ENCODE peak calls at places on chromosome 16, in ten cellular contexts. O is posterior cingulate gyrus; P is stimulated activated naive CD4-positive, alpha-beta T cell treated with Interleukin-2 at 50 U/mL for 16 hours; R is PC-3; I is GM23338; U is EL; F is foreskin fibroblast; Q is T-helper 17 cell; W is activated naive CD4-positive, alpha-beta T cell treated with Interleukin-2 at 50 U/mL for 16 hours; A is iris pigment epithelial cell. L is an unnamed sample.

GRCh38 chr16:2447920-2448583 is 11.9 kb upstream of the TEDC2 start:
- DNase-seq in O (no peak), P (no peak), R (no peak), I (no peak), U (peak), F (no peak), Q (no peak), W (no peak), A (peak), L (peak)

GRCh38 chr16:80015566-80015965 is 415.0 kb upstream of the MAF start:
- DNase-seq in O (no peak), P (no peak), R (no peak), I (no peak), U (peak), F (no peak), Q (no peak), W (no peak), A (peak), L (peak)

GRCh38 chr16:47461598-47462266 is 601 bp downstream of the PHKB start:
- DNase-seq in O (peak), P (no peak), R (peak), I (peak), U (peak), F (peak), Q (no peak), W (peak), A (peak), L (peak)

GRCh38 chr16:29743827-29744531 is 1.8 kb downstream of the C16orf54 start:
- DNase-seq in O (no peak), P (peak), R (no peak), I (peak), U (no peak), F (no peak), Q (peak), W (peak), A (no peak), L (no peak)

GRCh38 chr16:78543066-78543465 is 443.6 kb downstream of the WWOX start:
- DNase-seq in O (no peak), P (no peak), R (no peak), I (no peak), U (no peak), F (no peak), Q (no peak), W (no peak), A (no peak), L (no peak)

GRCh38 chr16:22240023-22240697 is 34.1 kb downstream of the EEF2K start:
- DNase-seq in O (no peak), P (no peak), R (no peak), I (no peak), U (no peak), F (no peak), Q (no peak), W (no peak), A (peak), L (no peak)

GRCh38 chr16:2671741-2672140 is 10.6 kb upstream of the KCTD5 start:
- DNase-seq in O (no peak), P (no peak), R (no peak), I (no peak), U (no peak), F (no peak), Q (no peak), W (no peak), A (no peak), L (no peak)

GRCh38 chr16:57278494-57278893 is 6.0 kb downstream of the PLLP start:
- DNase-seq in O (no peak), P (no peak), R (no peak), I (no peak), U (no peak), F (no peak), Q (no peak), W (no peak), A (no peak), L (no peak)

GRCh38 chr16:70610273-70611223 is 35.8 kb upstream of the IL34 start:
- DNase-seq in O (no peak), P (no peak), R (no peak), I (no peak), U (no peak), F (no peak), Q (no peak), W (no peak), A (no peak), L (no peak)

GRCh38 chr16:57479422-57480126 is 6.7 kb downstream of the DOK4 start:
- DNase-seq in O (no peak), P (no peak), R (no peak), I (peak), U (peak), F (peak), Q (no peak), W (no peak), A (peak), L (peak)

GRCh38 chr16:89495121-89495520 is 4.8 kb upstream of the ANKRD11 start:
- DNase-seq in O (no peak), P (no peak), R (peak), I (no peak), U (peak), F (peak), Q (no peak), W (no peak), A (peak), L (peak)

GRCh38 chr16:17518441-17518840 is 47.7 kb upstream of the XYLT1 start:
- DNase-seq in O (no peak), P (no peak), R (no peak), I (no peak), U (peak), F (peak), Q (no peak), W (no peak), A (peak), L (no peak)

GRCh38 chr16:31181102-31181830 is 1.3 kb downstream of the FUS start:
- DNase-seq in O (no peak), P (no peak), R (peak), I (no peak), U (peak), F (peak), Q (no peak), W (peak), A (peak), L (no peak)

GRCh38 chr16:20901068-20901440 is 483 bp downstream of the LYRM1 start:
- DNase-seq in O (peak), P (no peak), R (no peak), I (peak), U (no peak), F (no peak), Q (no peak), W (no peak), A (no peak), L (no peak)

GRCh38 chr16:4071686-4072561 is 44.3 kb downstream of the ADCY9 start:
- DNase-seq in O (no peak), P (no peak), R (no peak), I (no peak), U (no peak), F (no peak), Q (no peak), W (no peak), A (no peak), L (no peak)

GRCh38 chr16:89909777-89910716 is 8.6 kb upstream of the MC1R start:
- DNase-seq in O (peak), P (peak), R (peak), I (peak), U (peak), F (peak), Q (peak), W (peak), A (peak), L (peak)

GRCh38 chr16:85641776-85642176 is 28.7 kb downstream of the GSE1 start:
- DNase-seq in O (no peak), P (no peak), R (no peak), I (no peak), U (no peak), F (no peak), Q (no peak), W (no peak), A (peak), L (peak)

GRCh38 chr16:15399317-15399716 is 3.8 kb downstream of the MPV17L start:
- DNase-seq in O (no peak), P (no peak), R (no peak), I (no peak), U (no peak), F (no peak), Q (no peak), W (no peak), A (no peak), L (no peak)

GRCh38 chr16:81071816-81072215 is 5.2 kb downstream of the C16orf46 start:
- DNase-seq in O (no peak), P (no peak), R (peak), I (no peak), U (peak), F (peak), Q (no peak), W (no peak), A (peak), L (peak)

GRCh38 chr16:63617990-63618763 is 1503.7 kb downstream of the CDH11 start:
- DNase-seq in O (no peak), P (no peak), R (no peak), I (peak), U (no peak), F (no peak), Q (no peak), W (no peak), A (no peak), L (no peak)

GRCh38 chr16:84548971-84549844 is 44.7 kb upstream of the MEAK7 start:
- DNase-seq in O (no peak), P (peak), R (no peak), I (no peak), U (no peak), F (no peak), Q (peak), W (peak), A (peak), L (no peak)

GRCh38 chr16:73301984-73302383 is 254.1 kb upstream of the ZFHX3 start:
- DNase-seq in O (no peak), P (no peak), R (no peak), I (no peak), U (no peak), F (no peak), Q (no peak), W (no peak), A (no peak), L (no peak)

GRCh38 chr16:1771864-1772361 is 570 bp upstream of the NME3 start:
- DNase-seq in O (no peak), P (no peak), R (no peak), I (peak), U (no peak), F (no peak), Q (no peak), W (no peak), A (no peak), L (no peak)

GRCh38 chr16:84360170-84360569 is 8.2 kb upstream of the ATP2C2 start:
- DNase-seq in O (no peak), P (no peak), R (peak), I (no peak), U (peak), F (no peak), Q (no peak), W (peak), A (no peak), L (peak)

GRCh38 chr16:5069854-5070253 is 1.8 kb upstream of the ALG1 start:
- DNase-seq in O (no peak), P (no peak), R (no peak), I (no peak), U (no peak), F (no peak), Q (no peak), W (no peak), A (no peak), L (no peak)

GRCh38 chr16:11064846-11065245 is 120.5 kb downstream of the CLEC16A start:
- DNase-seq in O (no peak), P (no peak), R (no peak), I (no peak), U (peak), F (no peak), Q (no peak), W (no peak), A (no peak), L (no peak)

GRCh38 chr16:71627631-71628236 is 1.8 kb downstream of the MARVELD3 start:
- DNase-seq in O (no peak), P (no peak), R (no peak), I (peak), U (no peak), F (no peak), Q (no peak), W (no peak), A (no peak), L (no peak)